ENCODE peak calls at places on chromosomes 4 and X, in eight cellular contexts. P is activated effector memory CD4-positive, alpha-beta T cell treated with Interleukin-2 at 50 U/mL for 16 hours; K is WERI-Rb-1; M is heart right ventricle; F is globus pallidus; H is NAMALWA; E is fibroblast of mammary gland; J is fibroblast of pulmonary artery. D is an unnamed sample.

GRCh38 chr4:144582975-144583374 is 63.0 kb upstream of the HHIP start:
- DNase-seq in H (no peak), M (no peak), J (no peak), P (no peak), E (peak; percentile 14), K (no peak), F (no peak), D (peak; percentile 4)

GRCh38 chrX:338836-339400 is 20.3 kb upstream of the GTPBP6 start:
- DNase-seq in H (no peak), F (no peak), M (no peak), K (peak; percentile 7), E (no peak), J (no peak), P (no peak), D (peak; percentile 10)

GRCh38 chr4:87977521-87978278 is 2.2 kb downstream of the SPP1 start:
- DNase-seq in F (peak; percentile 91), H (no peak), K (no peak), J (no peak), P (no peak), E (no peak), M (no peak), D (no peak)

GRCh38 chr4:37464373-37464772 is 219.8 kb downstream of the NWD2 start:
- DNase-seq in P (no peak), F (no peak), H (no peak), J (no peak), K (no peak), M (no peak), E (no peak), D (no peak)

GRCh38 chr4:61462451-61463326 is 262.6 kb downstream of the ADGRL3 start:
- DNase-seq in M (no peak), E (peak; percentile 70), F (no peak), H (no peak), J (peak; percentile 90), P (no peak), K (no peak), D (no peak)

GRCh38 chrX:39709364-39709763 is 388.4 kb downstream of the BCOR start:
- DNase-seq in M (no peak), F (no peak), P (no peak), K (no peak), H (no peak), J (no peak), E (no peak), D (no peak)

GRCh38 chrX:14027511-14028019 is 2.1 kb downstream of the GEMIN8 start:
- DNase-seq in M (no peak), E (peak; percentile 96), K (no peak), F (peak; percentile 80), J (peak; percentile 58), P (no peak), H (no peak), D (peak; percentile 77)

GRCh38 chrX:41502004-41502403 is 54.9 kb downstream of the NYX start:
- DNase-seq in E (no peak), K (no peak), J (no peak), P (no peak), F (no peak), M (no peak), H (no peak), D (no peak)

D was measured in GM23248.